ENCODE peak calls at places on chromosome 10, in eight cellular contexts. X is cardiac muscle cell, J is adrenal gland, F is A549, O is heart right ventricle, D is ascending aorta, I is right lobe of liver, M is mammary epithelial cell. E is an unnamed sample. For H3K4me1 and H3K9me3, the result is how much of the 10 kb centered on the place peaks cover.

GRCh38 chr10:10207538-10207937 is 810.1 kb upstream of the CELF2 start:
- DNase-seq in O (no peak), I (no peak), X (no peak), D (no peak), M (no peak), F (no peak), J (no peak), E (no peak)

GRCh38 chr10:36181421-36181820 is 539.3 kb upstream of the FZD8 start:
- DNase-seq in X (peak), J (no peak), O (no peak), F (peak), I (no peak), M (no peak), D (no peak), E (no peak)

GRCh38 chr10:50593523-50593922 is 30.2 kb downstream of the SGMS1 start:
- DNase-seq in O (no peak), I (no peak), F (no peak), D (no peak), X (no peak), M (no peak), J (no peak), E (no peak)

GRCh38 chr10:132939957-132940790 is 2.2 kb downstream of the CFAP46 start:
- DNase-seq in I (peak), X (peak), O (no peak), J (peak), D (no peak), F (peak), M (no peak), E (no peak)

GRCh38 chr10:78850611-78851010 is 218.2 kb upstream of the ZMIZ1 start:
- DNase-seq in O (no peak), J (no peak), M (no peak), D (no peak), F (no peak), I (no peak), X (no peak), E (no peak)

GRCh38 chr10:49135575-49136313 is 1.9 kb upstream of the FAM170B start:
- DNase-seq in O (peak), D (no peak), J (no peak), X (no peak), F (no peak), M (no peak), I (no peak), E (no peak)

GRCh38 chr10:1966698-1967097 is 229.4 kb upstream of the ADARB2 start:
- DNase-seq in J (no peak), O (no peak), X (no peak), D (no peak), F (no peak), I (no peak), M (peak), E (no peak)

GRCh38 chr10:28652703-28653102 is 24.6 kb upstream of the BAMBI start:
- DNase-seq in M (no peak), F (no peak), X (no peak), O (no peak), I (no peak), D (no peak), J (no peak), E (no peak)

GRCh38 chr10:79038841-79039201 is 29.9 kb upstream of the ZMIZ1 start:
- DNase-seq in X (peak), I (peak), F (no peak), J (no peak), M (no peak), O (no peak), D (no peak), E (no peak)

GRCh38 chr10:59176241-59177030 is at the start of gene PHYHIPL:
- DNase-seq in F (peak), M (peak), O (no peak), X (no peak), J (peak), D (no peak), I (peak), E (no peak)

GRCh38 chr10:50624866-50625491 is 1.2 kb upstream of the SGMS1 start:
- DNase-seq in F (peak), O (peak), M (peak), I (peak), D (peak), X (peak), J (peak), E (peak)

GRCh38 chr10:97238855-97239254 is 53.1 kb upstream of the SLIT1 start:
- DNase-seq in X (no peak), O (no peak), J (no peak), F (no peak), M (no peak), I (no peak), D (no peak), E (no peak)

GRCh38 chr10:114420811-114421485 is 16.6 kb upstream of the AFAP1L2 start:
- DNase-seq in D (no peak), J (no peak), X (no peak), M (peak), I (no peak), F (no peak), O (no peak), E (no peak)

GRCh38 chr10:97597778-97598177 is 8.3 kb downstream of the C10orf62 start:
- DNase-seq in O (no peak), J (no peak), D (no peak), X (no peak), M (no peak), I (no peak), F (no peak), E (no peak)

GRCh38 chr10:27207350-27207749 is 33.2 kb downstream of the ACBD5 start:
- DNase-seq in O (no peak), M (no peak), X (no peak), F (no peak), J (no peak), I (no peak), D (no peak), E (no peak)

GRCh38 chr10:68043030-68043429 is 32.1 kb downstream of the HERC4 start:
- DNase-seq in X (no peak), F (no peak), M (peak), O (no peak), I (no peak), J (no peak), D (no peak), E (no peak)

GRCh38 chr10:94315975-94316464 is 46.7 kb downstream of the NOC3L start:
- DNase-seq in O (no peak), M (no peak), D (no peak), I (no peak), J (no peak), F (no peak), X (peak), E (no peak)

GRCh38 chr10:122531935-122532334 is 28.6 kb upstream of the DMBT1 start:
- DNase-seq in F (no peak), X (no peak), M (no peak), D (no peak), O (no peak), I (no peak), J (no peak), E (no peak)

GRCh38 chr10:84783386-84783785 is 455.0 kb downstream of the CCSER2 start:
- DNase-seq in I (no peak), O (peak), X (peak), M (peak), D (no peak), J (no peak), F (peak), E (no peak)

GRCh38 chr10:30432631-30433285 is 1.2 kb upstream of the MAP3K8 start:
- DNase-seq in O (peak), X (peak), J (peak), F (peak), M (peak), D (no peak), I (no peak), E (no peak)

GRCh38 chr10:6382081-6382480 is 179.3 kb downstream of the PFKFB3 start:
- DNase-seq in O (peak), J (no peak), F (no peak), X (peak), M (no peak), D (no peak), I (no peak), E (no peak)

GRCh38 chr10:24642921-24643678 is 80.6 kb downstream of the ARHGAP21 start:
- DNase-seq in M (peak), J (no peak), I (no peak), X (peak), O (peak), D (no peak), F (peak), E (no peak)

GRCh38 chr10:13346280-13346819 is 1.7 kb downstream of the SEPHS1 start:
- DNase-seq in F (no peak), O (peak), D (no peak), X (peak), J (peak), I (no peak), M (peak), E (no peak)

GRCh38 chr10:60140681-60141632 is 234.6 kb upstream of the CCDC6 start:
- DNase-seq in X (peak), M (no peak), F (peak), O (peak), D (no peak), I (no peak), J (peak), E (no peak)

GRCh38 chr10:124290095-124290795 is 128.5 kb downstream of the OAT start:
- DNase-seq in F (no peak), M (no peak), D (no peak), O (no peak), I (peak), X (peak), J (peak), E (no peak)

GRCh38 chr10:29617880-29618340 is 16.9 kb downstream of the SVIL start:
- DNase-seq in X (peak), D (no peak), F (no peak), M (no peak), I (no peak), J (no peak), O (peak), E (no peak)

GRCh38 chr10:22655312-22655973 is 58.9 kb downstream of the PIP4K2A start:
- DNase-seq in F (peak), O (no peak), D (no peak), I (no peak), J (no peak), X (peak), M (peak), E (no peak)

GRCh38 chr10:31642296-31642695 is 286.3 kb downstream of the ARHGAP12 start:
- DNase-seq in I (no peak), F (no peak), O (no peak), M (no peak), X (no peak), D (no peak), J (no peak), E (no peak)

GRCh38 chr10:95242581-95243317 is 48.1 kb downstream of the PDLIM1 start:
- DNase-seq in O (no peak), X (peak), M (no peak), I (no peak), D (no peak), J (peak), F (peak), E (no peak)

GRCh38 chr10:91629715-91630549 is 2.9 kb downstream of the PPP1R3C start:
- DNase-seq in J (no peak), D (no peak), M (no peak), I (no peak), X (no peak), F (no peak), O (no peak), E (no peak)

DNA sequence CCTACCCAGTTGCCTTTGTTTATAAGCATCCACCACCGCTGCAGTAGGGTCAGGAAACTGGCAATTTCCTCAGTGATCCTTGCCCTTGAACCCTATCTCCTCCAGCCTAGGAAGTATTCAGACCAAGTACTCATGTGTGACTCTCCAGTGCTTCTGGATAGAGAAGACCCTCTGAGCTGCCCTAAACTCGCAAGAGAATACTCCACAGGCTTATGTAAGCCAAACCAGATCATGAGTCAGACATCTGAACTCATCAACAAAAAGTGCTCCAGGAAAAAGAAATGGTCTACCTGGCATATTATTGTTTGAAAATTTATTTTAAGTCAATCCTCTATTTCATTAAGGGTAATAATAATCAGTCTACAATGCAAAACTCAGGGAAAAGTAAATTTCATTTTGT is 101.3 kb downstream of the KAT6B start:
- DNase-seq in I (no peak), M (peak), D (no peak), X (no peak), F (no peak), J (no peak), O (no peak), E (no peak)
- H3K4me1 ChIP-seq in I (under half), M (under half), D (under half), X (under half), F (under half), J (under half), O (under half), E (under half)

GRCh38 chr10:18565006-18565405 is 86.4 kb downstream of the NSUN6 start:
- DNase-seq in D (no peak), F (no peak), I (no peak), X (no peak), M (no peak), J (no peak), O (no peak), E (no peak)
- H3K9me3 ChIP-seq in D (under half), F (under half), I (under half), X (under half), M (under half), J (under half), O (under half), E (under half)

GRCh38 chr10:111039522-111039921 is 37.3 kb upstream of the ADRA2A start:
- DNase-seq in J (no peak), I (no peak), O (no peak), M (no peak), D (no peak), X (no peak), F (no peak), E (no peak)

GRCh38 chr10:111035542-111035941 is 41.3 kb upstream of the ADRA2A start:
- DNase-seq in F (no peak), I (no peak), X (no peak), D (no peak), M (no peak), O (no peak), J (no peak), E (no peak)

GRCh38 chr10:111034598-111035310 is 42.1 kb upstream of the ADRA2A start:
- DNase-seq in M (no peak), O (no peak), D (no peak), X (peak), I (no peak), F (no peak), J (no peak), E (no peak)

DNA sequence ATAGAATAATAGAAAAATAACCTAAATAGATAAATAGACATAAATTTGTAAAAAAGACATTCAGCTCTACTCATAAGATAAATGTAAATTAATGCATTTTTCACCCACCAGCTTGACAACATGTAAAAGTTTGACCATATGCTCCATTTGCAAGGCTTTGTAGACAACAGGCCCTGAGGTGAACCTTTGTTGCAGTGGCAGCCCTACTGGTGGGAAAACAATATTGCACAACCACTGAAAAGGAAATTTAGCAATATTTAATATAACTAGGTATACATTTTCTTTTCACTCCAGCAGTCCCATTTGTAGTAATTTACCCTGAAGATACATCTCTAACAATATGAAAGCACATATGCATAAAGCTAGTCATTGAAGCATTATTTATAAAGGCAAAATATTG is 39.0 kb upstream of the ADRA2A start:
- DNase-seq in X (peak), F (no peak), D (no peak), O (no peak), I (no peak), M (no peak), J (no peak), E (no peak)
- TF ChIP-seq CTCF in X (peak), F (no peak), D (no peak), O (no peak), I (peak), M (no peak), J (no peak), E (no peak)

GRCh38 chr10:126564297-126564888 is 106.1 kb downstream of the C10orf90 start:
- DNase-seq in F (no peak), J (no peak), O (no peak), M (no peak), I (no peak), D (no peak), X (no peak), E (no peak)
- H3K4me1 ChIP-seq in F (under half), J (under half), O (under half), M (under half), I (under half), D (under half), X (under half), E (under half)

GRCh38 chr10:131083915-131084790 is 227.4 kb downstream of the TCERG1L start:
- DNase-seq in F (no peak), M (no peak), O (no peak), I (no peak), D (no peak), J (no peak), X (no peak), E (no peak)
- H3K9me3 ChIP-seq in F (under half), M (half or more), O (under half), I (under half), D (under half), J (under half), X (under half), E (under half)

DNA sequence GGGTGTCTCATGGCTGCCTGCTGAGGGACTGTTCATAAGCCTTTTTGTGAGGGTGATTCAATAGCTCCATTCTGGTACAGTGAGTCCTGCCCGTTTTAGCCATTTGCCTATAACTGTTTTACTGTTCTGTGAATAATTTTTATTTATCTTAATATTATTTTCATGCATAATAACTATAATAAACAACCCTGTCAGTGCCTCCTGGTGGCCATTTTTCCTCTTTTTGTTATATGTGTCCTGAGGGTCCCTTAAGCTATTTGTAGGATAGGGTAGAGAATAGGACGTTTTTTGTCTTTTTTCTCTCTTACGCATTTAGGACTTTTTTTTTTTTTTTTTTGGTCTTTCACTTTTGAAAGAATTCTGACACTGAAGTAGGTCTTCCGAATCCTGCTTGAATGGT is 2.9 kb downstream of the C1QL3 start:
- DNase-seq in J (no peak), I (no peak), X (no peak), O (no peak), M (no peak), F (no peak), D (no peak), E (no peak)
- TF ChIP-seq CTCF in J (no peak), I (no peak), X (peak), O (peak), M (peak), F (peak), D (no peak), E (no peak)

GRCh38 chr10:73922007-73922863 is 11.3 kb downstream of the PLAU start:
- DNase-seq in I (no peak), X (no peak), O (no peak), J (no peak), M (no peak), D (no peak), F (no peak), E (no peak)

GRCh38 chr10:73922864-73923133 is 11.9 kb downstream of the PLAU start:
- DNase-seq in M (no peak), D (no peak), X (no peak), F (no peak), J (no peak), I (no peak), O (no peak), E (no peak)

GRCh38 chr10:73924935-73925334 is 14.0 kb downstream of the PLAU start:
- DNase-seq in X (no peak), I (no peak), J (no peak), M (no peak), F (no peak), D (no peak), O (no peak), E (no peak)

GRCh38 chr10:73925539-73925938 is 14.6 kb downstream of the PLAU start:
- DNase-seq in O (no peak), X (no peak), F (no peak), D (no peak), I (no peak), M (no peak), J (no peak), E (no peak)

GRCh38 chr10:73923935-73924598 is 13.1 kb downstream of the PLAU start:
- DNase-seq in O (no peak), D (no peak), X (no peak), J (no peak), M (no peak), I (no peak), F (no peak), E (no peak)
- H3K4me1 ChIP-seq in O (under half), D (under half), X (under half), J (under half), M (under half), I (under half), F (under half), E (under half)

GRCh38 chr10:18577823-18578685 is 73.3 kb downstream of the NSUN6 start:
- DNase-seq in F (no peak), D (no peak), J (no peak), I (no peak), X (no peak), M (no peak), O (no peak), E (no peak)
- H3K9me3 ChIP-seq in F (under half), D (under half), J (under half), I (under half), X (under half), M (under half), O (under half), E (under half)

E was measured in esophagus squamous epithelium.